ENCODE peak calls at places on chromosome 4, in eight cellular contexts. H is transverse colon, C is spleen, M is K562, R is breast epithelium, N is GM23338, V is HepG2, A is endothelial cell of umbilical vein. W is an unnamed sample.

GRCh38 chr4:7879127-7879526 is 60.5 kb downstream of the AFAP1 start:
- DNase-seq in M (no peak), R (no peak), V (no peak), H (no peak), C (no peak), N (no peak), A (no peak), W (no peak)

GRCh38 chr4:143360838-143361237 is 24.2 kb downstream of the GAB1 start:
- DNase-seq in R (no peak), V (no peak), N (no peak), M (no peak), H (no peak), C (no peak), A (no peak), W (no peak)

GRCh38 chr4:57156242-57156990 is 46.2 kb upstream of the IGFBP7 start:
- DNase-seq in C (no peak), H (no peak), R (no peak), A (no peak), N (no peak), M (no peak), V (no peak), W (no peak)

GRCh38 chr4:102339018-102339417 is 6.3 kb downstream of the SLC39A8 start:
- DNase-seq in H (no peak), A (no peak), N (no peak), C (no peak), M (no peak), R (no peak), V (no peak), W (no peak)

GRCh38 chr4:180828455-180829018 is 1414.7 kb upstream of the TENM3 start:
- DNase-seq in H (no peak), N (peak), C (no peak), A (no peak), V (peak), M (no peak), R (no peak), W (no peak)

GRCh38 chr4:15003441-15003890 is 1.2 kb downstream of the CPEB2 start:
- DNase-seq in V (no peak), C (peak), R (peak), H (peak), N (peak), M (peak), A (no peak), W (peak)

GRCh38 chr4:123919576-123920098 is 523.0 kb downstream of the SPRY1 start:
- DNase-seq in N (no peak), H (no peak), V (no peak), A (no peak), C (no peak), R (no peak), M (no peak), W (no peak)

GRCh38 chr4:165433529-165433928 is 54.7 kb downstream of the CPE start:
- DNase-seq in H (no peak), C (no peak), V (no peak), N (peak), M (no peak), A (no peak), R (no peak), W (no peak)

GRCh38 chr4:168019921-168020320 is 72.4 kb upstream of the ANXA10 start:
- DNase-seq in M (no peak), R (no peak), V (no peak), C (no peak), N (no peak), H (no peak), A (no peak), W (no peak)

GRCh38 chr4:53917719-53918118 is 146.7 kb downstream of the CHIC2 start:
- DNase-seq in N (no peak), R (no peak), M (no peak), H (no peak), A (peak), C (no peak), V (no peak), W (no peak)

GRCh38 chr4:3010998-3011397 is 47.6 kb downstream of the GRK4 start:
- DNase-seq in C (no peak), R (no peak), V (no peak), N (no peak), A (no peak), M (no peak), H (no peak), W (peak)
- H3K27ac ChIP-seq in C (peak), R (peak), V (no peak), N (no peak), A (no peak), M (no peak), H (no peak), W (peak)

GRCh38 chr4:169103966-169104412 is 93.9 kb upstream of the CBR4 start:
- DNase-seq in M (no peak), A (no peak), H (no peak), N (peak), R (no peak), C (no peak), V (no peak), W (no peak)
- TF ChIP-seq POLR2AphosphoS5 in M (no peak), A (no peak), H (no peak), N (no peak), R (no peak), C (no peak), V (no peak), W (no peak)

GRCh38 chr4:98781641-98782348 is 123.4 kb upstream of the TSPAN5 start:
- DNase-seq in R (no peak), H (no peak), V (no peak), A (no peak), N (no peak), M (no peak), C (no peak), W (no peak)

GRCh38 chr4:98784947-98785693 is 126.7 kb upstream of the TSPAN5 start:
- DNase-seq in R (no peak), V (no peak), M (no peak), C (no peak), N (no peak), H (no peak), A (no peak), W (no peak)

GRCh38 chr4:98780926-98781325 is 122.5 kb upstream of the TSPAN5 start:
- DNase-seq in H (no peak), V (no peak), A (no peak), M (no peak), C (no peak), N (no peak), R (no peak), W (no peak)

DNA sequence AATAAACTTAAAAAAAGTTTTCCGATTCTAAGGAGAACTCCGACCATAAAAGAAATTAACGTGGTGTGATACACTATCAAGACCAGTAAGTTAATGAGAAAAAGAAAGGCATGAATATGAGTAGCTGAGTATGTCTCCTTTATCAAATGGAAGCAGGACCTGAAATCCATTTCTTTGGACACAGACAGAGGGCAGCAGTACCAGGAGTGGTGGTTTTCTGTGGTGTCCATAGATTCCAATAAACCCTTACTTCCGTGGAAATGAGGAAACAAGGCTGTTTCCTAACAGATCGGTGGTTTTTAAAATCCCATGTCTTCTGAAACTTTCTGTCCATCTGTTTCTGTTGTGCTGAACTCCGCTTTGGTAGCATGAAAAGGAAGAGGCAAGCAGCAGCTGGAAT is 128.5 kb upstream of the TSPAN5 start:
- DNase-seq in M (no peak), R (no peak), V (peak), H (no peak), C (no peak), N (no peak), A (peak), W (no peak)
- TF ChIP-seq CTCF in M (peak), R (no peak), V (peak), H (no peak), C (no peak), N (peak), A (no peak), W (no peak)

DNA sequence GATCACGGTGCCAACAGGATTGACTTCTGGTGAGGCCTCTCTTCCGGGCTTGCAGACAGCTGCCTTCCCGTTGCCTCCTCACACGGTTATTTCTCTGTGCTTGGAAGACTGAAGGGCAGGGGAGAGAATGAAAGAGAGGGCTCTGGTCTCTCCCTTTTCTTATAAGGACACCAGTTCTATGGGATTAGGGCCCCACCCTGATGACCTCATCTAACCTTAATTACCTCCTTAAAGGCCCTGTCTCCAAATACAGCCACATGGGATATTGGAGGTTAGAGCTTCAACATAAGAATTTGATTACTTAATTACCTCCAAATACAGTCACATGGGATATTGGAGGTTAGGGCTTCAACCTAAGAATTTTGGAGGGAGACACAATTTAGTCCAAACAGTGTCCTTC is 46.5 kb downstream of the EVC start:
- DNase-seq in R (no peak), N (no peak), A (no peak), M (no peak), V (no peak), C (no peak), H (no peak), W (no peak)
- H3K27ac ChIP-seq in R (no peak), N (no peak), A (no peak), M (no peak), V (no peak), C (no peak), H (no peak), W (no peak)

DNA sequence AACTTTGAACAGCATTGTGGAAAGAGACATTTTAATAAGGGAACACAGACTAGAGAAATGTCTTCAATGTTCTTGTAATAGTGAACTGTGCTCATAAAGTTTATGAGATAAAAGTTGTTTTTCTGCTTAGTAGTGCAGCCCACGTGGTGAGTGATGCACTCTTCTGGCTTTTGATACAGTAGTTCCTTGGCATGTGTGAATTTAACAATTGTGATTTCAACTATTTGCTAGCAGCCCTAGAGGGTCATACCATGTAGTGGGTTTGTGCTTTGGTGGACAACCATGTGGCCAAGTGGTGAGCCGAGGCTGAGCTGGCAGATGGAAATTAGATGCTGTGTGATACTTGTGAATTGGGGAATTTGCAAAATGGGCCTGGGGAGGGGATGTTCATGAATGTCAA is 116.2 kb upstream of the SLC4A4 start:
- DNase-seq in A (no peak), V (no peak), C (no peak), M (no peak), H (no peak), N (no peak), R (no peak), W (no peak)
- TF ChIP-seq POLR2AphosphoS5 in A (no peak), V (no peak), C (no peak), M (no peak), H (no peak), N (no peak), R (no peak), W (no peak)

GRCh38 chr4:169151671-169152070 is 119.1 kb downstream of the SH3RF1 start:
- DNase-seq in V (no peak), H (no peak), C (no peak), N (no peak), M (no peak), A (peak), R (no peak), W (no peak)
- TF ChIP-seq CTCF in V (no peak), H (no peak), C (no peak), N (no peak), M (no peak), A (no peak), R (no peak), W (no peak)

GRCh38 chr4:38281416-38282071 is 321.3 kb downstream of the PTTG2 start:
- DNase-seq in M (no peak), A (no peak), V (no peak), H (no peak), R (no peak), N (no peak), C (no peak), W (no peak)

GRCh38 chr4:38279077-38279476 is 318.9 kb downstream of the PTTG2 start:
- DNase-seq in A (no peak), N (no peak), V (no peak), H (peak), C (no peak), M (no peak), R (no peak), W (no peak)

GRCh38 chr4:38278255-38278654 is 318.1 kb downstream of the PTTG2 start:
- DNase-seq in V (no peak), M (no peak), N (no peak), A (no peak), C (no peak), H (no peak), R (no peak), W (no peak)

GRCh38 chr4:38280323-38280706 is 320.1 kb downstream of the PTTG2 start:
- DNase-seq in N (no peak), A (no peak), V (no peak), R (no peak), H (no peak), M (no peak), C (no peak), W (no peak)

DNA sequence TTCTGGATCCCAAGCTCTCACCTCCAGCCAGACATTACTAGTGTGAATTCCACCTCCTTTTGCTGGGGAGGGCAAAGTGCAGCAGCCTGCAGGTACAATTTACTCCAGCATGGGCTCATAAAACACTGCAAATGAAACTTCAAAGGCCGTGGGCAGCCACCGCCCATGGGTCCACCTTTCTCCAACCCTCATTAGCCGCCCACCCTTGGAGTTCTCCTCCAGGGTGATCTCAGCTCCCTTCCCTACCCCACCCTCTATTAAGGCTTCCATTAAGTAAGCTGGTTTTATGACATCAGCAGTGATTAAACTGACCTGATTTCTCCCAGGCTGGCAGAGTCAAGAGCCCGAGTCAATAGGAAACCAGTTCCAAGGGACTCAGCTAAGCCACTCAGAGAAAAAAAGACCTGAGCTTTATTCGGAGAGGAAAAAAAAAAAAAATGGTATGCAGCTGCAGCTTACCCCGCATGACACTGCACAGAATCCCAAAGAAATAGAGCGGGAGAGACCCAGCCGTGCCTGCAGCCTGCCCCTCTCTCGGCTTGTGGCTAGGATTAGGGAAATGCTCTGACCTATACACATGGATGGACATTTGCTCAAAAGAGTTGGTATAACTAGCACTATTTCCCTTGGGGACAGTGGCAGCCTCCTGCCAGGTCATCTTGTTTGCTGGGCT is 319.6 kb downstream of the PTTG2 start:
- DNase-seq in A (no peak), V (no peak), M (no peak), C (no peak), H (peak), N (no peak), R (no peak), W (no peak)
- H3K27ac ChIP-seq in A (no peak), V (no peak), M (no peak), C (no peak), H (peak), N (no peak), R (no peak), W (no peak)

GRCh38 chr4:38004062-38004461 is 43.9 kb downstream of the PTTG2 start:
- DNase-seq in H (no peak), N (peak), A (no peak), C (no peak), R (no peak), V (no peak), M (no peak), W (no peak)

GRCh38 chr4:38003628-38004027 is 43.4 kb downstream of the PTTG2 start:
- DNase-seq in H (no peak), M (no peak), N (no peak), A (no peak), V (no peak), R (no peak), C (no peak), W (no peak)

GRCh38 chr4:38003102-38003501 is 42.9 kb downstream of the PTTG2 start:
- DNase-seq in A (no peak), C (no peak), H (no peak), V (no peak), M (no peak), N (no peak), R (no peak), W (no peak)

GRCh38 chr4:38001927-38002326 is 41.7 kb downstream of the PTTG2 start:
- DNase-seq in H (no peak), V (no peak), A (no peak), N (peak), C (no peak), R (no peak), M (no peak), W (no peak)

GRCh38 chr4:38002451-38003071 is 42.4 kb downstream of the PTTG2 start:
- DNase-seq in V (no peak), M (no peak), N (peak), C (no peak), H (no peak), R (no peak), A (peak), W (no peak)
- TF ChIP-seq POLR2AphosphoS5 in V (no peak), M (no peak), N (no peak), C (no peak), H (no peak), R (no peak), A (no peak), W (no peak)

GRCh38 chr4:1345905-1346780 is 865 bp upstream of the UVSSA start:
- DNase-seq in V (peak), A (peak), M (peak), H (peak), R (peak), N (peak), C (peak), W (no peak)
- TF ChIP-seq CTCF in V (peak), A (no peak), M (peak), H (no peak), R (peak), N (no peak), C (peak), W (no peak)

W was measured in suprapubic skin.